ENCODE peak calls at places on chromosomes 2 and 18, in seven cellular contexts. W is HuH-7.5, K is breast epithelium, P is NAMALWA, Q is left ventricle myocardium inferior, B is Kasumi-1, S is activated T-cell treated with anti-CD3 and anti-CD28 coated beads for 48 hours. D is an unnamed sample.

GRCh38 chr2:138948070-138948539 is 167.9 kb upstream of the NXPH2 start:
- DNase-seq in W (no peak), Q (no peak), P (no peak), K (no peak), S (no peak), B (no peak), D (peak)

GRCh38 chr2:67476808-67477790 is 80.0 kb downstream of the ETAA1 start:
- DNase-seq in K (no peak), P (peak), Q (no peak), W (no peak), B (peak), S (no peak), D (peak)

GRCh38 chr18:79717059-79717458 is 37.5 kb downstream of the CTDP1 start:
- DNase-seq in Q (no peak), W (no peak), P (no peak), K (no peak), B (no peak), S (no peak), D (no peak)

GRCh38 chr2:171161425-171162289 is 964 bp upstream of the TLK1 start:
- DNase-seq in S (no peak), P (peak), Q (no peak), B (peak), W (no peak), K (no peak), D (peak)

GRCh38 chr2:78457269-78457668 is 568.2 kb upstream of the REG3G start:
- DNase-seq in W (no peak), Q (no peak), P (no peak), K (no peak), B (no peak), S (no peak), D (no peak)

GRCh38 chr2:241187101-241187690 is 1.3 kb upstream of the ANO7 start:
- DNase-seq in K (no peak), W (no peak), Q (no peak), P (no peak), S (no peak), B (no peak), D (no peak)

GRCh38 chr2:232885264-232885961 is 15.3 kb downstream of the SNORC start:
- DNase-seq in B (no peak), K (no peak), P (no peak), S (no peak), Q (peak), W (no peak), D (no peak)

GRCh38 chr2:153394247-153394646 is 84.3 kb downstream of the RPRM start:
- DNase-seq in S (no peak), Q (no peak), W (no peak), B (no peak), P (no peak), K (no peak), D (no peak)

GRCh38 chr2:63053235-63053888 is 2.7 kb downstream of the OTX1 start:
- DNase-seq in Q (no peak), P (no peak), W (no peak), S (no peak), B (no peak), K (no peak), D (no peak)

GRCh38 chr18:68494802-68495560 is 219.9 kb downstream of the TMX3 start:
- DNase-seq in P (no peak), B (no peak), Q (no peak), W (no peak), K (no peak), S (no peak), D (peak)

GRCh38 chr2:42371621-42372473 is 10.8 kb upstream of the COX7A2L start:
- DNase-seq in B (no peak), P (no peak), W (no peak), K (no peak), Q (no peak), S (no peak), D (no peak)

GRCh38 chr2:155256803-155257202 is 558.3 kb downstream of the KCNJ3 start:
- DNase-seq in W (no peak), Q (no peak), S (no peak), K (no peak), B (no peak), P (no peak), D (no peak)

GRCh38 chr2:55782528-55783173 is 89.0 kb upstream of the PNPT1 start:
- DNase-seq in Q (no peak), B (no peak), S (no peak), K (no peak), P (no peak), W (no peak), D (no peak)

GRCh38 chr2:63735931-63736820 is 105.5 kb upstream of the UGP2 start:
- DNase-seq in K (no peak), B (no peak), S (no peak), Q (no peak), W (no peak), P (no peak), D (peak)

GRCh38 chr2:15984367-15985255 is 44.3 kb downstream of the MYCN start:
- DNase-seq in B (no peak), P (no peak), W (no peak), S (no peak), K (no peak), Q (peak), D (no peak)

GRCh38 chr2:231884438-231885140 is 41.6 kb downstream of the NPPC start:
- DNase-seq in Q (no peak), W (no peak), K (no peak), B (no peak), S (no peak), P (no peak), D (no peak)

GRCh38 chr2:60070851-60071250 is 482.6 kb downstream of the BCL11A start:
- DNase-seq in K (no peak), B (no peak), Q (no peak), P (no peak), W (no peak), S (no peak), D (no peak)

GRCh38 chr2:206764673-206765241 is 371 bp downstream of the MDH1B start:
- DNase-seq in P (no peak), B (no peak), W (no peak), Q (no peak), S (no peak), K (no peak), D (no peak)

D was measured in OCI-M1.